ENCODE peak calls at places on chromosomes 7 and 10, in nine cellular contexts. Y is pancreas; R is cortex of kidney; E is nephron progenitor cell; F is stimulated activated CD4-positive, alpha-beta T cell treated with anti-CD3 and anti-CD28 coated beads, Interleukin-2, amount 100 ng/mL, for 48 hours; M is DMS 273 treated with DMSO at 0.1 percent for 48 hours; Z is left cardiac atrium; V is COR-L47; L is amniotic epithelial cell. O is an unnamed sample.

GRCh38 chr7:23343806-23344500 is 44.8 kb downstream of the MALSU1 start:
- DNase-seq in R (no peak), V (no peak), E (no peak), Z (no peak), L (no peak), F (no peak), M (no peak), Y (no peak), O (no peak)

GRCh38 chr7:70762697-70763096 is 369.2 kb upstream of the GALNT17 start:
- DNase-seq in Y (no peak), R (no peak), E (no peak), Z (no peak), M (no peak), F (no peak), L (no peak), V (no peak), O (no peak)

GRCh38 chr10:29120216-29120615 is 168.7 kb upstream of the LYZL1 start:
- DNase-seq in Y (no peak), F (no peak), L (peak; percentile 89), M (no peak), E (no peak), Z (no peak), V (no peak), R (no peak), O (no peak)

GRCh38 chr10:79602953-79603352 is 7.8 kb upstream of the SFTPA1 start:
- DNase-seq in E (no peak), F (no peak), Z (no peak), M (no peak), L (no peak), V (no peak), R (no peak), Y (no peak), O (no peak)

GRCh38 chr10:117320050-117320665 is 55.1 kb downstream of the PDZD8 start:
- DNase-seq in F (no peak), M (no peak), R (no peak), L (peak; percentile 24), V (no peak), Y (no peak), E (peak; percentile 4), Z (no peak), O (no peak)

GRCh38 chr10:68792115-68792514 is 35.2 kb upstream of the STOX1 start:
- DNase-seq in Z (no peak), R (no peak), F (no peak), Y (no peak), L (peak; percentile 11), M (no peak), V (no peak), E (no peak), O (no peak)

GRCh38 chr7:38451840-38452239 is 178.4 kb upstream of the TARP start:
- DNase-seq in R (no peak), F (no peak), E (no peak), Y (no peak), M (no peak), V (peak; percentile 39), L (no peak), Z (no peak), O (no peak)

GRCh38 chr7:11212816-11213215 is 239.1 kb downstream of the PHF14 start:
- DNase-seq in E (no peak), M (no peak), F (no peak), V (peak; percentile 77), Y (no peak), Z (no peak), R (no peak), L (no peak), O (no peak)

GRCh38 chr10:99372546-99373271 is 43.6 kb downstream of the CNNM1 start:
- DNase-seq in M (no peak), L (peak; percentile 79), F (no peak), E (no peak), Y (no peak), V (no peak), Z (no peak), R (no peak), O (no peak)

GRCh38 chr7:64628721-64629120 is 37.2 kb upstream of the ZNF107 start:
- DNase-seq in F (no peak), M (no peak), L (no peak), Y (no peak), Z (no peak), V (no peak), R (no peak), E (no peak), O (no peak)

GRCh38 chr10:46520381-46520780 is 36.1 kb downstream of the GPRIN2 start:
- DNase-seq in M (no peak), E (peak; percentile 1), V (no peak), Y (no peak), F (no peak), L (no peak), R (no peak), Z (no peak), O (peak; percentile 60)

GRCh38 chr7:86407291-86407690 is 236.4 kb upstream of the GRM3 start:
- DNase-seq in R (no peak), Z (no peak), L (no peak), M (no peak), V (no peak), E (no peak), F (no peak), Y (no peak), O (no peak)

GRCh38 chr7:79598351-79598750 is 144.9 kb upstream of the MAGI2 start:
- DNase-seq in R (no peak), F (no peak), Z (no peak), V (peak; percentile 60), L (no peak), Y (no peak), E (no peak), M (peak; percentile 61), O (no peak)

GRCh38 chr7:1811850-1812692 is 142.0 kb downstream of the ELFN1 start:
- DNase-seq in R (no peak), E (no peak), V (no peak), M (peak; percentile 70), Z (no peak), L (no peak), F (no peak), Y (no peak), O (peak; percentile 63)

O was measured in activated effector memory CD4-positive, alpha-beta T cell treated with anti-CD3 and anti-CD28 coated beads, Interleukin-2, amount 50 U/mL, for 16 hours.